ENCODE peak calls at places on chromosomes 2 and 18, in six cellular contexts. Q is A549, P is nephron progenitor cell, R is transverse colon, J is choroid plexus epithelial cell, D is upper lobe of right lung. I is an unnamed sample.

GRCh38 chr2:235511187-235511661 is 17.4 kb downstream of the AGAP1 start:
- DNase-seq in Q (peak; percentile 75), P (no peak), R (peak; percentile 77), J (peak; percentile 68), D (peak; percentile 84), I (peak; percentile 70)

GRCh38 chr2:42510191-42510929 is 16.6 kb upstream of the KCNG3 start:
- DNase-seq in Q (no peak), P (no peak), R (no peak), J (peak; percentile 52), D (no peak), I (no peak)

GRCh38 chr18:8754995-8755955 is 49.9 kb downstream of the MTCL1 start:
- DNase-seq in Q (no peak), P (no peak), R (peak; percentile 22), J (peak; percentile 71), D (no peak), I (no peak)

GRCh38 chr18:9708882-9709877 is 1.1 kb downstream of the RAB31 start:
- DNase-seq in Q (no peak), P (peak; percentile 50), R (peak; percentile 26), J (no peak), D (peak; percentile 67), I (no peak)

GRCh38 chr18:25136416-25137132 is 215.4 kb downstream of the ZNF521 start:
- DNase-seq in Q (no peak), P (no peak), R (no peak), J (peak; percentile 16), D (no peak), I (no peak)

GRCh38 chr18:35912332-35912731 is 60.1 kb upstream of the RMP24 start:
- DNase-seq in Q (no peak), P (no peak), R (no peak), J (no peak), D (no peak), I (no peak)

GRCh38 chr2:70918016-70918415 is 17.7 kb upstream of the ATP6V1B1 start:
- DNase-seq in Q (no peak), P (no peak), R (no peak), J (no peak), D (no peak), I (no peak)

GRCh38 chr2:156001851-156002250 is 330.7 kb downstream of the NR4A2 start:
- DNase-seq in Q (no peak), P (no peak), R (no peak), J (no peak), D (no peak), I (no peak)

GRCh38 chr2:110886806-110887573 is 154.6 kb downstream of the ACOXL start:
- DNase-seq in Q (no peak), P (no peak), R (no peak), J (no peak), D (no peak), I (no peak)

GRCh38 chr2:74221091-74221490 is 22.7 kb downstream of the MTHFD2 start:
- DNase-seq in Q (no peak), P (no peak), R (no peak), J (peak; percentile 81), D (no peak), I (no peak)

GRCh38 chr2:8475349-8476045 is 206.4 kb upstream of the ID2 start:
- DNase-seq in Q (no peak), P (no peak), R (no peak), J (no peak), D (no peak), I (peak; percentile 85)

GRCh38 chr18:45050712-45051639 is 370.3 kb downstream of the SETBP1 start:
- DNase-seq in Q (peak; percentile 36), P (no peak), R (no peak), J (peak; percentile 75), D (no peak), I (no peak)

GRCh38 chr2:12017499-12018185 is 271.2 kb downstream of the LPIN1 start:
- DNase-seq in Q (no peak), P (no peak), R (no peak), J (no peak), D (no peak), I (no peak)

GRCh38 chr2:63872571-63873328 is 31.1 kb downstream of the UGP2 start:
- DNase-seq in Q (no peak), P (no peak), R (no peak), J (no peak), D (no peak), I (no peak)

GRCh38 chr2:106161938-106162814 is 31.9 kb downstream of the UXS1 start:
- DNase-seq in Q (peak; percentile 18), P (no peak), R (no peak), J (peak; percentile 79), D (peak; percentile 72), I (peak; percentile 75)

GRCh38 chr2:204072443-204073324 is 136.1 kb downstream of the ICOS start:
- DNase-seq in Q (peak; percentile 16), P (peak; percentile 71), R (peak; percentile 44), J (peak; percentile 16), D (peak; percentile 62), I (peak; percentile 59)

GRCh38 chr2:3784731-3785130 is 81.4 kb downstream of the DCDC2C start:
- DNase-seq in Q (no peak), P (no peak), R (no peak), J (peak; percentile 69), D (no peak), I (no peak)

GRCh38 chr2:30569991-30570390 is 122.9 kb downstream of the LCLAT1 start:
- DNase-seq in Q (no peak), P (no peak), R (no peak), J (no peak), D (no peak), I (no peak)

GRCh38 chr2:186755066-186755465 is 61.2 kb downstream of the FAM171B start:
- DNase-seq in Q (no peak), P (no peak), R (no peak), J (peak; percentile 70), D (no peak), I (no peak)

GRCh38 chr2:177692042-177692823 is 299.7 kb downstream of the AGPS start:
- DNase-seq in Q (no peak), P (no peak), R (no peak), J (no peak), D (no peak), I (no peak)

GRCh38 chr2:177400337-177400923 is 7.9 kb downstream of the AGPS start:
- DNase-seq in Q (no peak), P (no peak), R (no peak), J (peak; percentile 23), D (no peak), I (no peak)

GRCh38 chr2:104849036-104849551 is 4.8 kb upstream of the POU3F3 start:
- DNase-seq in Q (no peak), P (no peak), R (no peak), J (no peak), D (no peak), I (no peak)

DNA sequence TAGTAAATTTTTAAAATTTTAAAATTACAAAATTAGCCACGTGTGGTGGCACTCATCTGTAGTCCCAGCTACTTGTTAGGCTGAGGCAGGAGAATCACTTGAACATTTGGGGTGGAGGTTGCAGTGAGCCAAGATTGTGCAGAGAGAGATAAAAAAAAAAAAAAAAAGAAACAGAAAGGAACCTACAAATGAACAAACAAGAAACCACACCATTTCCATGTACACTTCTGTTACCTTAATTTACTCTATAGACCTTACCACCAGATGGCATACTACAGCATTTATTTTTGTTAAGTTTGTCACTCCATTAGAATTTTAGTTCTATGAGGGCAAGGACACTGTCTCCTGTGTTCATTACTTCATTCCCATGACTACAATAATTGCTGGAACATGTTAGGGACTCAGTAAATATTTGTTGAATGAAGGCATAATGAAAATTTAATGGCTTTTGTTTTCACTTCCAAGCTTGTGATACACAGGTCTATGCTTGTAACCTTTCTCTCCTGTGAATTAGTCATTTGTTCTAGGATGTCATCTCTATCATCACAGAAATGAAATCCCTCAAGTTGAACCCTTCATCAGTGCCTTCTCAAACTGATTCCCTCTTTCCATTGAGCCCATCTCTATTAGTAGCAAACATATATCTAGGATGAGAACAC is 76.0 kb downstream of the ARHGAP15 start:
- DNase-seq in Q (peak; percentile 4), P (no peak), R (no peak), J (peak; percentile 39), D (no peak), I (no peak)
- TF ChIP-seq CTCF in Q (peak; percentile 48), P (no peak), R (peak; percentile 37), J (peak; percentile 51), D (peak; percentile 40), I (peak; percentile 50)

GRCh38 chr2:99066602-99067001 is 74.9 kb upstream of the C2orf15 start:
- DNase-seq in Q (peak; percentile 59), P (no peak), R (peak; percentile 38), J (peak; percentile 80), D (no peak), I (peak; percentile 51)
- TF ChIP-seq CTCF in Q (peak; percentile 14), P (peak; percentile 28), R (peak; percentile 26), J (peak; percentile 78), D (peak; percentile 41), I (peak; percentile 31)

DNA sequence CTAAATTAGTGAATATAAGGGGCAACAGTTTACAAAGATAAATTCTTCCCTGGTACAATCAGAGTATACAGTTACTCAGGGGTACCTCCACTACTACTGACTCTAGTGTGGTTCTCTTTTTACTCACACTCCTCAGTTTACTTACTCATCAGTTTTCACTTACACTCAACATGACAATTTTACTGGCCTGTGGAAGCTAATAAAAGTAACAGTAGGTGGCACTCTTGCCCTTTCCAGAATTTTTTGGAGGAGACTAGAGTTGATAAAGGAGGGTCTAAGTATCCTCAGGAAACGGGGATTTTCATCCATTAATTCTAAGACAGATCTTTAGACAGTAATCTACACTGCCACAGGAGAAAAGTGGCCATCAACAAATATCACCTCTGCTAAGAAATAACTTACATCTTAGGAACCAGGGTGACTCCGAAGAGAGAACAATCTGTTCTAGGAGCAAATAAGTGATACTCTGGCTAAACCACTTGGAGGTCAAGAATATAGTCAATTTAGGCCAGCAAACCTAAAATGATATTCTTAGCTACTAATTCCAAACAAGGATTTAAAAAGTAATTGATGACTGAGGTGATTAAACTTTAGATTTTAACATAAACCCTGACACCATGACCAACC is 61.3 kb downstream of the ATL2 start:
- DNase-seq in Q (peak; percentile 64), P (peak; percentile 9), R (no peak), J (peak; percentile 73), D (no peak), I (peak; percentile 47)
- TF ChIP-seq CTCF in Q (peak; percentile 96), P (peak; percentile 61), R (peak; percentile 50), J (peak; percentile 74), D (peak; percentile 80), I (peak; percentile 41)

DNA sequence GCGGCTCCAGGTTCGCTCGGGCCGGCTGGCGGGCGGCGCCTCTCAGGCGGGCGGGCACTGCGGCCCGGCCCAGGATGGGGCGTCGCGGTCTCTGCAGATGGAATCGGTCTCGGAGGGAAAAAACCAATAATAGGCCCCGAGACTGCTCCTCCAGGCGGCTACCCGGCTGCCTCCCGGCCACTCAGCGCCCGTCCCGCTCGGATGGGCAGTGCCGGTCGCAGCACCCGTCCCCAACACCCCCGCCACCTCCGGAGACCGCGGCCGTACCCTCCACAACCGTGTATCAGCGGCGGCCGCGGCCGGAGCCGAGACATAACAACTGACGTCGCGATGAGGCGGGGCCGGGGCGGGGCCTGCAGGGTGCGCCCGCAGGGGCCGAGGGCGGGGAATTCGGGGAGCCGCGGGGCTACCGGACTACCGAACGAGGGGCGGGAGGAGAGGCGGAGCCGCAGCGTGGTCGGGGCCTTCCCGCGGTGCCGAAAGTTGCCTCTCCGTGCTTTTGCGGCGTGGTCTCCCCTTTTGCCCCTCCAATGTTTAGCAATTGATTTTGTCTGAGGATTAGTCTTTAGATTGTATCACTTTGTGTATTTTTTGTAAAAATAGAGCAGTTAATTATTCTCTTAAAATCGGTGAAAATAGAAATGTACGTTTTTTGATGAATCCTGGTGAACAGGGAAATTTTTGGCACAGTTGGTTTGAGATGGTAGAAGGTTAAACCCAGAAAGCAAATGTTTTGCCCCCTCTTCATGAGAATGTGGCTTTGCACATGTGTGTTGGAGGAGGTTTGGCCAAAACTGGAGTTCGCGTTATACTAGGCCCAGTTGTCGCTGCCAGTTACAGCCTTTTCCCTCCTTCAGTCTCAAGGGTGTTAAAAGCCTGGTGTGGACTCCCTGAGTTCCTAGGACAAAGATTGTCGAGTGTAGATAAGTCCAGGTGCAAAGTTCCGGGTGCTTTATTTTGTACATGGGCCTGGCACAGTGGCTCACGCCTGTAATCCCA is at the start of gene RNF103:
- DNase-seq in Q (peak; percentile 96), P (peak; percentile 97), R (peak; percentile 98), J (peak; percentile 91), D (peak; percentile 99), I (peak; percentile 98)
- TF ChIP-seq CTCF in Q (no peak), P (no peak), R (no peak), J (no peak), D (no peak), I (no peak)